ENCODE peak calls at places on chromosome 5, in nine cellular contexts. One of them, this sample, is unnamed.

GRCh38 chr5:72448368-72448767 is 58.8 kb downstream of the ZNF366 start:
- DNase-seq in neural progenitor cell: no peak
- DNase-seq in fibroblast of pulmonary artery: no peak
- DNase-seq in WERI-Rb-1: no peak
- DNase-seq in ovary: no peak
- DNase-seq in HFF-Myc: no peak
- DNase-seq in astrocyte of the spinal cord: no peak
- DNase-seq in right atrium auricular region: no peak
- DNase-seq in CD8-positive, alpha-beta T cell: no peak
- DNase-seq in this sample: no peak

GRCh38 chr5:166436857-166437256 is 1854.6 kb upstream of the WWC1 start:
- DNase-seq in CD8-positive, alpha-beta T cell: no peak
- DNase-seq in HFF-Myc: no peak
- DNase-seq in WERI-Rb-1: no peak
- DNase-seq in astrocyte of the spinal cord: peak; percentile 59
- DNase-seq in ovary: no peak
- DNase-seq in right atrium auricular region: no peak
- DNase-seq in neural progenitor cell: no peak
- DNase-seq in fibroblast of pulmonary artery: peak; percentile 41
- DNase-seq in this sample: no peak

GRCh38 chr5:115490601-115491000 is 54.0 kb downstream of the FEM1C start:
- DNase-seq in neural progenitor cell: no peak
- DNase-seq in astrocyte of the spinal cord: no peak
- DNase-seq in fibroblast of pulmonary artery: no peak
- DNase-seq in CD8-positive, alpha-beta T cell: no peak
- DNase-seq in HFF-Myc: no peak
- DNase-seq in right atrium auricular region: no peak
- DNase-seq in WERI-Rb-1: no peak
- DNase-seq in ovary: no peak
- DNase-seq in this sample: no peak

GRCh38 chr5:83564069-83564749 is 92.7 kb downstream of the VCAN start:
- DNase-seq in right atrium auricular region: no peak
- DNase-seq in HFF-Myc: no peak
- DNase-seq in ovary: no peak
- DNase-seq in fibroblast of pulmonary artery: peak; percentile 79
- DNase-seq in neural progenitor cell: peak; percentile 50
- DNase-seq in CD8-positive, alpha-beta T cell: no peak
- DNase-seq in WERI-Rb-1: no peak
- DNase-seq in astrocyte of the spinal cord: peak; percentile 65
- DNase-seq in this sample: no peak

GRCh38 chr5:665541-665955 is 27.6 kb downstream of the TPPP start:
- DNase-seq in HFF-Myc: no peak
- DNase-seq in WERI-Rb-1: peak; percentile 64
- DNase-seq in astrocyte of the spinal cord: no peak
- DNase-seq in right atrium auricular region: no peak
- DNase-seq in neural progenitor cell: no peak
- DNase-seq in fibroblast of pulmonary artery: no peak
- DNase-seq in ovary: no peak
- DNase-seq in CD8-positive, alpha-beta T cell: no peak
- DNase-seq in this sample: no peak

GRCh38 chr5:58631895-58632294 is 49.0 kb downstream of the RAB3C start:
- DNase-seq in CD8-positive, alpha-beta T cell: no peak
- DNase-seq in HFF-Myc: no peak
- DNase-seq in neural progenitor cell: no peak
- DNase-seq in WERI-Rb-1: no peak
- DNase-seq in ovary: no peak
- DNase-seq in astrocyte of the spinal cord: no peak
- DNase-seq in fibroblast of pulmonary artery: no peak
- DNase-seq in right atrium auricular region: no peak
- DNase-seq in this sample: no peak

GRCh38 chr5:16552666-16553343 is 64.0 kb downstream of the RETREG1 start:
- DNase-seq in ovary: peak; percentile 30
- DNase-seq in fibroblast of pulmonary artery: peak; percentile 68
- DNase-seq in CD8-positive, alpha-beta T cell: no peak
- DNase-seq in HFF-Myc: peak; percentile 22
- DNase-seq in right atrium auricular region: peak; percentile 76
- DNase-seq in WERI-Rb-1: peak; percentile 91
- DNase-seq in astrocyte of the spinal cord: peak; percentile 72
- DNase-seq in neural progenitor cell: peak; percentile 84
- DNase-seq in this sample: peak; percentile 82

GRCh38 chr5:80967500-80968181 is 7.5 kb downstream of the RASGRF2 start:
- DNase-seq in right atrium auricular region: no peak
- DNase-seq in neural progenitor cell: no peak
- DNase-seq in HFF-Myc: peak; percentile 92
- DNase-seq in CD8-positive, alpha-beta T cell: no peak
- DNase-seq in astrocyte of the spinal cord: peak; percentile 75
- DNase-seq in WERI-Rb-1: no peak
- DNase-seq in fibroblast of pulmonary artery: peak; percentile 91
- DNase-seq in ovary: peak; percentile 66
- DNase-seq in this sample: no peak

GRCh38 chr5:127293373-127293772 is 2.8 kb downstream of the MEGF10 start:
- DNase-seq in WERI-Rb-1: no peak
- DNase-seq in HFF-Myc: no peak
- DNase-seq in ovary: no peak
- DNase-seq in astrocyte of the spinal cord: no peak
- DNase-seq in neural progenitor cell: no peak
- DNase-seq in fibroblast of pulmonary artery: no peak
- DNase-seq in CD8-positive, alpha-beta T cell: no peak
- DNase-seq in right atrium auricular region: no peak
- DNase-seq in this sample: no peak

GRCh38 chr5:127288676-127289075 is 1.9 kb upstream of the MEGF10 start:
- DNase-seq in CD8-positive, alpha-beta T cell: no peak
- DNase-seq in fibroblast of pulmonary artery: no peak
- DNase-seq in astrocyte of the spinal cord: no peak
- DNase-seq in HFF-Myc: no peak
- DNase-seq in WERI-Rb-1: no peak
- DNase-seq in right atrium auricular region: no peak
- DNase-seq in neural progenitor cell: no peak
- DNase-seq in ovary: no peak
- DNase-seq in this sample: no peak

GRCh38 chr5:127292030-127292735 is 1.6 kb downstream of the MEGF10 start:
- DNase-seq in neural progenitor cell: no peak
- DNase-seq in right atrium auricular region: no peak
- DNase-seq in HFF-Myc: no peak
- DNase-seq in WERI-Rb-1: no peak
- DNase-seq in ovary: no peak
- DNase-seq in CD8-positive, alpha-beta T cell: no peak
- DNase-seq in fibroblast of pulmonary artery: no peak
- DNase-seq in astrocyte of the spinal cord: no peak
- DNase-seq in this sample: no peak

GRCh38 chr5:127290946-127291763 is 559 bp downstream of the MEGF10 start:
- DNase-seq in CD8-positive, alpha-beta T cell: no peak
- DNase-seq in neural progenitor cell: peak; percentile 38
- DNase-seq in astrocyte of the spinal cord: peak; percentile 30
- DNase-seq in HFF-Myc: no peak
- DNase-seq in ovary: no peak
- DNase-seq in right atrium auricular region: no peak
- DNase-seq in fibroblast of pulmonary artery: no peak
- DNase-seq in WERI-Rb-1: no peak
- DNase-seq in this sample: no peak

GRCh38 chr5:127290019-127290945 is at the start of gene MEGF10:
- DNase-seq in HFF-Myc: no peak
- DNase-seq in CD8-positive, alpha-beta T cell: no peak
- DNase-seq in neural progenitor cell: peak; percentile 85
- DNase-seq in ovary: no peak
- DNase-seq in WERI-Rb-1: peak; percentile 59
- DNase-seq in right atrium auricular region: no peak
- DNase-seq in astrocyte of the spinal cord: peak; percentile 66
- DNase-seq in fibroblast of pulmonary artery: peak; percentile 42
- DNase-seq in this sample: peak; percentile 70
- TF ChIP-seq CTCF in HFF-Myc: peak; percentile 79
- TF ChIP-seq CTCF in CD8-positive, alpha-beta T cell: no peak
- TF ChIP-seq CTCF in neural progenitor cell: peak; percentile 79
- TF ChIP-seq CTCF in ovary: no peak
- TF ChIP-seq CTCF in WERI-Rb-1: peak; percentile 63
- TF ChIP-seq CTCF in right atrium auricular region: peak; percentile 78
- TF ChIP-seq CTCF in astrocyte of the spinal cord: peak; percentile 91
- TF ChIP-seq CTCF in fibroblast of pulmonary artery: peak; percentile 70
- TF ChIP-seq CTCF in this sample: peak; percentile 54

GRCh38 chr5:168298949-168299348 is 7.5 kb downstream of the WWC1 start:
- DNase-seq in CD8-positive, alpha-beta T cell: no peak
- DNase-seq in astrocyte of the spinal cord: no peak
- DNase-seq in right atrium auricular region: no peak
- DNase-seq in fibroblast of pulmonary artery: no peak
- DNase-seq in ovary: no peak
- DNase-seq in HFF-Myc: no peak
- DNase-seq in WERI-Rb-1: no peak
- DNase-seq in neural progenitor cell: no peak
- DNase-seq in this sample: no peak

GRCh38 chr5:168291961-168292782 is 727 bp downstream of the WWC1 start:
- DNase-seq in HFF-Myc: no peak
- DNase-seq in neural progenitor cell: peak; percentile 68
- DNase-seq in fibroblast of pulmonary artery: no peak
- DNase-seq in ovary: no peak
- DNase-seq in WERI-Rb-1: peak; percentile 67
- DNase-seq in astrocyte of the spinal cord: no peak
- DNase-seq in CD8-positive, alpha-beta T cell: no peak
- DNase-seq in right atrium auricular region: no peak
- DNase-seq in this sample: peak; percentile 35

GRCh38 chr5:168292783-168293696 is 1.6 kb downstream of the WWC1 start:
- DNase-seq in right atrium auricular region: no peak
- DNase-seq in fibroblast of pulmonary artery: no peak
- DNase-seq in ovary: no peak
- DNase-seq in HFF-Myc: no peak
- DNase-seq in WERI-Rb-1: peak; percentile 26
- DNase-seq in CD8-positive, alpha-beta T cell: no peak
- DNase-seq in neural progenitor cell: no peak
- DNase-seq in astrocyte of the spinal cord: no peak
- DNase-seq in this sample: no peak

GRCh38 chr5:168296687-168297086 is 5.2 kb downstream of the WWC1 start:
- DNase-seq in WERI-Rb-1: no peak
- DNase-seq in neural progenitor cell: no peak
- DNase-seq in astrocyte of the spinal cord: no peak
- DNase-seq in ovary: no peak
- DNase-seq in CD8-positive, alpha-beta T cell: no peak
- DNase-seq in HFF-Myc: no peak
- DNase-seq in right atrium auricular region: no peak
- DNase-seq in fibroblast of pulmonary artery: no peak
- DNase-seq in this sample: no peak

DNA sequence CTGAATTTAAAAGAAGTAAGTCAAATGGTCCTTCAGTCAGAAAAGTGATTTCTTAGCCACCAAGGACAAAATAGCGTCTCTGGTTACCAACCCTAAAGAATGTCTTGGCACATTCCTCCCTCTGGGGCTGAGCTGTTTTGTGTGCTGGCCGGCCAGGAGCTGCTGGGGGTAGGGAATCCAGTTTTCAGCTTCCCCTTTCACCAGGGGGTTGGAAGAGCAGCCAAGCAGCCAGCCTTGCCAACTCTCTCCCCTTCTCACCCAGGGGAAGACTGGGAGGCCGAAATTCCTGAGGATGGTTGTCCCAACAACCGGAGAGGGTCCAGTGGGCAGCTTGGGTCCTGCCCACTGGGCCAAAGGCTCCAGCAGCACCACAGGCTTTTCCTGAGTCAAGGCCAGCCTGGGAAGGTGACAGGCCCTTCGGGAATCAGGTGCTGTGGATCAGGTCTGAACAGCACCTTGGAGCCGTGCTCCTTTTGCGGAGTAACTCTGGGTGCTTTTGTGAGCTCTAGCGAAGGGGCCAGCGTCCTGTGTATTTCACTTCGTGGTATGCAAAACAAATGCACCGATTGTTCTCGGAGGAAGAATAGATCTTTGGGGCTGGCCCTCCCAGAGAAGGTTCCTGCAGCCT is 4.2 kb downstream of the WWC1 start:
- DNase-seq in ovary: no peak
- DNase-seq in WERI-Rb-1: no peak
- DNase-seq in astrocyte of the spinal cord: peak; percentile 79
- DNase-seq in right atrium auricular region: no peak
- DNase-seq in neural progenitor cell: peak; percentile 89
- DNase-seq in fibroblast of pulmonary artery: peak; percentile 68
- DNase-seq in HFF-Myc: no peak
- DNase-seq in CD8-positive, alpha-beta T cell: no peak
- DNase-seq in this sample: peak; percentile 62
- TF ChIP-seq CTCF in ovary: no peak
- TF ChIP-seq CTCF in WERI-Rb-1: peak; percentile 26
- TF ChIP-seq CTCF in astrocyte of the spinal cord: peak; percentile 67
- TF ChIP-seq CTCF in right atrium auricular region: no peak
- TF ChIP-seq CTCF in neural progenitor cell: peak; percentile 70
- TF ChIP-seq CTCF in fibroblast of pulmonary artery: peak; percentile 56
- TF ChIP-seq CTCF in HFF-Myc: peak; percentile 50
- TF ChIP-seq CTCF in CD8-positive, alpha-beta T cell: no peak
- TF ChIP-seq CTCF in this sample: peak; percentile 60

DNA sequence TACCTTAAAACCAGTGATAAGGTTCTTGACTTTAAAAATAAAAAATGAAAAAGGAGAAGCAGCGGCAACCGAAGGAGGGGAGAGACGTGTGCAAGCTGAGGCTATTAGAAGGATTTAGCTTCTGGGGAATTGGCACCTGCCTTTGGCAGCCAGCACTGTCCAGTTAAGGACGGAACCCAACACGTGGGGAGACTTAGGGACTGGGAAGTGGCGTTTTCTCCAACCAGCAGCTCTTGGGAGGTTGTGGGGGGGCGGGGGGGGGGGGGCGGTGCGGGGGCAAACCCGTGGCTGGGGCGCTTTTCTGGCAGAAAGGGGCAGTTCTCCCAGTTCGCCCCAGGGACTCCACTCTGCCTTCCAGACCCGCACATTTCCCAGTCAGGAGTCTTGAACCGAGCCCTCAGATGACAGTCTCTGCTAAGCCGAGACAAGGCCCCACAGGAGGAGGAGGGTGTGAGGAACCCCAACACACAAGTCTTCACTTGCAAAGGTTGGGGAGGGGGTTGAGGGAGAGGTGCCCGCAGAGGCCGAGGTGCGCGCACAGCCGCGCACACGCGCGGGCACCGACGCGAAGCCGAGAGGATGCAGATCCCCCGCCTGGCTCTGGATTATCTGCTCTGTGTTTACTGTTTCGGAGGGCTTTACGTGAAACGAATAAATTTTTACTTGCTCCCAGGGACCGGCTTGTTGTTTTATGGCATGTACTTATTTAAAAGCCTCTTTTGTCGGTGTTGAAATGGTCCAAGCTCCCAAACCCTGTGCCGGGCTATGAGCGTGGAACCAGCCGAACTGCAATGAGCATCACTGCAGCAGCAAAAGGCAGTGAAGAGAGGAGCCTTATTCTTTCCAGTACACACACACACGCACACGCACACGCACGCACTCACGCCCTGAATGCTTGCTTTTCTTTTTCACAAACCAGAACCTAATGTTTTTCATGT is 297.5 kb downstream of the PARP8 start:
- DNase-seq in CD8-positive, alpha-beta T cell: no peak
- DNase-seq in neural progenitor cell: peak; percentile 65
- DNase-seq in fibroblast of pulmonary artery: no peak
- DNase-seq in right atrium auricular region: no peak
- DNase-seq in astrocyte of the spinal cord: no peak
- DNase-seq in WERI-Rb-1: no peak
- DNase-seq in ovary: no peak
- DNase-seq in HFF-Myc: no peak
- DNase-seq in this sample: peak; percentile 13
- TF ChIP-seq CTCF in CD8-positive, alpha-beta T cell: no peak
- TF ChIP-seq CTCF in neural progenitor cell: no peak
- TF ChIP-seq CTCF in fibroblast of pulmonary artery: no peak
- TF ChIP-seq CTCF in right atrium auricular region: no peak
- TF ChIP-seq CTCF in astrocyte of the spinal cord: no peak
- TF ChIP-seq CTCF in WERI-Rb-1: no peak
- TF ChIP-seq CTCF in ovary: no peak
- TF ChIP-seq CTCF in HFF-Myc: no peak
- TF ChIP-seq CTCF in this sample: no peak

GRCh38 chr5:157823655-157824054 is 35.3 kb downstream of the CLINT1 start:
- DNase-seq in ovary: no peak
- DNase-seq in astrocyte of the spinal cord: no peak
- DNase-seq in WERI-Rb-1: no peak
- DNase-seq in right atrium auricular region: no peak
- DNase-seq in HFF-Myc: no peak
- DNase-seq in neural progenitor cell: no peak
- DNase-seq in CD8-positive, alpha-beta T cell: no peak
- DNase-seq in fibroblast of pulmonary artery: no peak
- DNase-seq in this sample: no peak

GRCh38 chr5:157827429-157827828 is 31.5 kb downstream of the CLINT1 start:
- DNase-seq in astrocyte of the spinal cord: peak; percentile 36
- DNase-seq in ovary: no peak
- DNase-seq in fibroblast of pulmonary artery: peak; percentile 57
- DNase-seq in WERI-Rb-1: no peak
- DNase-seq in right atrium auricular region: no peak
- DNase-seq in CD8-positive, alpha-beta T cell: no peak
- DNase-seq in neural progenitor cell: no peak
- DNase-seq in HFF-Myc: no peak
- DNase-seq in this sample: no peak

GRCh38 chr5:157828031-157828948 is 30.7 kb downstream of the CLINT1 start:
- DNase-seq in ovary: no peak
- DNase-seq in CD8-positive, alpha-beta T cell: no peak
- DNase-seq in WERI-Rb-1: no peak
- DNase-seq in HFF-Myc: no peak
- DNase-seq in neural progenitor cell: no peak
- DNase-seq in astrocyte of the spinal cord: peak; percentile 14
- DNase-seq in fibroblast of pulmonary artery: peak; percentile 25
- DNase-seq in right atrium auricular region: no peak
- DNase-seq in this sample: no peak

GRCh38 chr5:157828949-157829639 is 29.9 kb downstream of the CLINT1 start:
- DNase-seq in WERI-Rb-1: no peak
- DNase-seq in astrocyte of the spinal cord: no peak
- DNase-seq in right atrium auricular region: no peak
- DNase-seq in CD8-positive, alpha-beta T cell: no peak
- DNase-seq in neural progenitor cell: peak; percentile 25
- DNase-seq in HFF-Myc: no peak
- DNase-seq in ovary: no peak
- DNase-seq in fibroblast of pulmonary artery: no peak
- DNase-seq in this sample: peak; percentile 26
- TF ChIP-seq CTCF in WERI-Rb-1: peak; percentile 57
- TF ChIP-seq CTCF in astrocyte of the spinal cord: peak; percentile 43
- TF ChIP-seq CTCF in right atrium auricular region: peak; percentile 45
- TF ChIP-seq CTCF in CD8-positive, alpha-beta T cell: no peak
- TF ChIP-seq CTCF in neural progenitor cell: peak; percentile 47
- TF ChIP-seq CTCF in HFF-Myc: peak; percentile 45
- TF ChIP-seq CTCF in ovary: no peak
- TF ChIP-seq CTCF in fibroblast of pulmonary artery: peak; percentile 34
- TF ChIP-seq CTCF in this sample: peak; percentile 33